ENCODE peak calls at places on chromosomes 5 and 9, in eight cellular contexts. N is body of pancreas; I is effector memory CD4-positive, alpha-beta T cell; D is stimulated activated CD8-positive, alpha-beta memory T cell treated with anti-CD3 and anti-CD28 coated beads, Interleukin-2, amount 100 ng/mL, for 48 hours; F is colonic mucosa; A is activated T-helper 1 cell treated with anti-CD3 and anti-CD28 coated beads, Interleukin-12 subunit alpha, Interleukin-12 subunit beta, Interleukin-2, Interleukin-4 antibody, amounts not matched to agents 30 ng/mL and 10 ng/mL and 1 ng/mL, durations not matched to agents 14 hours and 24 hours and 36 hours; E is GM23248; B is posterior cingulate gyrus. C is an unnamed sample.

GRCh38 chr5:14628346-14628745 is 36.2 kb upstream of the OTULIN start:
- DNase-seq in N (peak), F (peak), D (peak), B (no peak), A (peak), I (no peak), E (peak), C (peak)

GRCh38 chr9:2686884-2687283 is 30.4 kb upstream of the KCNV2 start:
- DNase-seq in A (no peak), B (no peak), F (no peak), N (no peak), E (no peak), D (no peak), I (no peak), C (no peak)

GRCh38 chr9:127905788-127906191 is 6.4 kb upstream of the ST6GALNAC6 start:
- DNase-seq in F (peak), E (no peak), I (peak), N (peak), D (no peak), B (no peak), A (peak), C (peak)

GRCh38 chr9:99593621-99594020 is 228.1 kb upstream of the NR4A3 start:
- DNase-seq in F (no peak), E (no peak), N (no peak), D (no peak), I (no peak), B (no peak), A (no peak), C (no peak)

GRCh38 chr9:28163619-28164018 is 590.3 kb upstream of the C9orf72 start:
- DNase-seq in I (no peak), A (no peak), F (no peak), N (no peak), B (no peak), D (no peak), E (no peak), C (no peak)

GRCh38 chr9:90860382-90860781 is 58.8 kb downstream of the SYK start:
- DNase-seq in A (no peak), F (no peak), I (no peak), E (no peak), N (no peak), D (no peak), B (no peak), C (no peak)

GRCh38 chr9:108014353-108014752 is 524.8 kb upstream of the KLF4 start:
- DNase-seq in I (no peak), F (no peak), D (no peak), A (no peak), E (no peak), B (no peak), N (no peak), C (no peak)

GRCh38 chr5:60036539-60036938 is 143.0 kb upstream of the PDE4D start:
- DNase-seq in N (no peak), E (no peak), B (no peak), F (no peak), D (no peak), A (no peak), I (no peak), C (no peak)

GRCh38 chr9:126373241-126373640 is 46.6 kb downstream of the MVB12B start:
- DNase-seq in E (peak), F (no peak), N (no peak), A (no peak), I (no peak), B (no peak), D (no peak), C (no peak)

GRCh38 chr5:179679014-179679674 is 1.7 kb downstream of the CBY3 start:
- DNase-seq in A (peak), B (peak), F (peak), N (peak), I (peak), D (peak), E (peak), C (peak)

GRCh38 chr9:133961226-133962165 is 30.6 kb downstream of the VAV2 start:
- DNase-seq in B (no peak), D (no peak), I (no peak), N (peak), F (no peak), A (no peak), E (no peak), C (no peak)

GRCh38 chr9:21591221-21592062 is 109.3 kb upstream of the IFNE start:
- DNase-seq in D (no peak), I (no peak), N (peak), B (peak), A (peak), F (no peak), E (peak), C (peak)

GRCh38 chr9:77003366-77003765 is 16.1 kb upstream of the FOXB2 start:
- DNase-seq in F (no peak), D (no peak), E (no peak), I (no peak), B (no peak), A (no peak), N (no peak), C (no peak)

GRCh38 chr5:1746371-1747078 is 53.1 kb downstream of the MRPL36 start:
- DNase-seq in B (no peak), F (no peak), A (no peak), N (peak), E (no peak), I (no peak), D (no peak), C (no peak)

GRCh38 chr9:3908731-3909130 is 382.9 kb upstream of the RFX3 start:
- DNase-seq in A (no peak), B (no peak), F (no peak), I (no peak), E (peak), N (no peak), D (no peak), C (no peak)

GRCh38 chr9:113143432-113144227 is 7.2 kb upstream of the SLC31A2 start:
- DNase-seq in I (no peak), N (no peak), F (no peak), D (no peak), E (no peak), B (no peak), A (no peak), C (no peak)

GRCh38 chr9:33813712-33814641 is 3.0 kb upstream of the UBE2R2 start:
- DNase-seq in F (no peak), A (no peak), B (no peak), E (peak), N (no peak), I (no peak), D (no peak), C (peak)

GRCh38 chr5:148976569-148977321 is 86.1 kb downstream of the SH3TC2 start:
- DNase-seq in F (no peak), A (no peak), B (no peak), I (no peak), N (no peak), E (peak), D (no peak), C (no peak)

GRCh38 chr5:77022511-77023417 is 7.4 kb upstream of the AGGF1 start:
- DNase-seq in D (no peak), I (no peak), N (no peak), B (no peak), E (no peak), F (no peak), A (no peak), C (no peak)

GRCh38 chr5:179142434-179143198 is 82.4 kb downstream of the ZNF354C start:
- DNase-seq in I (no peak), N (no peak), A (no peak), F (no peak), E (peak), B (no peak), D (no peak), C (peak)

GRCh38 chr9:106969696-106970095 is 106.7 kb downstream of the ZNF462 start:
- DNase-seq in B (no peak), F (no peak), I (no peak), D (no peak), N (no peak), A (no peak), E (no peak), C (no peak)

GRCh38 chr9:88533951-88534455 is 975 bp upstream of the NXNL2 start:
- DNase-seq in I (no peak), D (no peak), E (peak), F (peak), N (peak), A (no peak), B (no peak), C (no peak)

GRCh38 chr9:34381323-34381722 is 4.6 kb upstream of the MYORG start:
- DNase-seq in E (no peak), F (peak), I (no peak), N (peak), A (no peak), D (no peak), B (peak), C (no peak)

GRCh38 chr5:119218830-119219782 is 136.7 kb upstream of the TNFAIP8 start:
- DNase-seq in D (no peak), F (no peak), B (no peak), A (no peak), E (peak), N (no peak), I (no peak), C (no peak)

GRCh38 chr5:127705120-127705892 is 2.1 kb downstream of the CCDC192 start:
- DNase-seq in A (no peak), B (no peak), E (peak), I (no peak), F (no peak), N (no peak), D (no peak), C (no peak)

GRCh38 chr5:68380071-68380470 is 164.5 kb downstream of the PIK3R1 start:
- DNase-seq in F (no peak), B (no peak), E (no peak), N (no peak), A (no peak), I (no peak), D (no peak), C (no peak)

GRCh38 chr9:132716007-132716406 is 45.7 kb downstream of the GTF3C4 start:
- DNase-seq in N (no peak), D (no peak), F (no peak), B (no peak), E (no peak), I (no peak), A (no peak), C (no peak)

GRCh38 chr5:176610430-176610763 is 441 bp upstream of the GPRIN1 start:
- DNase-seq in F (no peak), I (no peak), D (no peak), E (no peak), B (no peak), N (no peak), A (no peak), C (no peak)

GRCh38 chr9:88218721-88219120 is 80.4 kb upstream of the SPATA31C2 start:
- DNase-seq in D (no peak), I (no peak), E (peak), B (no peak), F (no peak), N (no peak), A (no peak), C (no peak)

GRCh38 chr9:35105571-35106342 is 2.8 kb upstream of the STOML2 start:
- DNase-seq in F (no peak), B (no peak), E (no peak), A (no peak), I (no peak), D (no peak), N (no peak), C (no peak)

GRCh38 chr5:127068771-127069330 is 4.5 kb downstream of the C5orf63 start:
- DNase-seq in N (no peak), I (no peak), B (no peak), F (no peak), E (peak), A (no peak), D (no peak), C (no peak)

GRCh38 chr9:76297721-76298239 is 96.4 kb downstream of the RFK start:
- DNase-seq in N (peak), B (no peak), A (no peak), E (peak), I (no peak), F (no peak), D (no peak), C (no peak)

GRCh38 chr9:113626735-113627495 is 163.4 kb downstream of the RGS3 start:
- DNase-seq in A (no peak), N (no peak), D (no peak), F (no peak), I (no peak), B (no peak), E (peak), C (no peak)

GRCh38 chr5:3592298-3592697 is 3.3 kb upstream of the IRX1 start:
- DNase-seq in A (no peak), N (no peak), D (no peak), E (no peak), B (no peak), F (no peak), I (no peak), C (no peak)

GRCh38 chr5:178381206-178381605 is 148.6 kb upstream of the PHYKPL start:
- DNase-seq in N (no peak), A (no peak), I (no peak), F (no peak), D (no peak), E (no peak), B (no peak), C (no peak)

GRCh38 chr5:134451618-134452505 is 40.2 kb upstream of the CDKN2AIPNL start:
- DNase-seq in B (peak), E (peak), N (peak), I (no peak), D (no peak), A (no peak), F (peak), C (no peak)

GRCh38 chr9:136578915-136579637 is 33.2 kb upstream of the NOTCH1 start:
- DNase-seq in E (peak), D (no peak), I (no peak), N (peak), B (no peak), F (no peak), A (no peak), C (peak)

GRCh38 chr5:99715921-99716320 is 787.1 kb upstream of the CHD1 start:
- DNase-seq in I (no peak), F (no peak), D (no peak), N (no peak), B (no peak), E (no peak), A (no peak), C (no peak)

GRCh38 chr9:130701059-130702022 is 7.8 kb downstream of the EXOSC2 start:
- DNase-seq in B (peak), I (peak), E (peak), N (peak), A (peak), D (peak), F (peak), C (peak)

GRCh38 chr5:431001-431710 is 11.8 kb upstream of the EXOC3 start:
- DNase-seq in F (peak), E (peak), A (peak), I (no peak), N (no peak), B (no peak), D (peak), C (peak)